ENCODE peak calls at places on chromosomes 5 and 9, in five cellular contexts. T is H9, Q is cardiac muscle cell, M is GM13977, F is right atrium auricular region. X is an unnamed sample.

GRCh38 chr9:110978516-110978915 is 59.8 kb downstream of the LPAR1 start:
- DNase-seq in F (no peak), Q (no peak), T (no peak), M (no peak), X (no peak)

GRCh38 chr9:34987160-34988040 is 2.1 kb upstream of the DNAJB5 start:
- DNase-seq in F (no peak), Q (no peak), T (no peak), M (no peak), X (no peak)

GRCh38 chr5:107361945-107362344 is 308.8 kb downstream of the EFNA5 start:
- DNase-seq in M (no peak), Q (no peak), F (peak), T (no peak), X (no peak)

GRCh38 chr9:19379283-19379682 is 753 bp downstream of the RPS6 start:
- DNase-seq in T (no peak), M (no peak), Q (peak), F (no peak), X (no peak)

GRCh38 chr9:124526174-124526573 is 19.0 kb upstream of the NR5A1 start:
- DNase-seq in T (no peak), Q (no peak), M (no peak), F (no peak), X (no peak)

GRCh38 chr9:137438591-137439157 is 2.5 kb downstream of the ENTPD8 start:
- DNase-seq in Q (no peak), T (no peak), M (no peak), F (no peak), X (no peak)

GRCh38 chr5:137888875-137889759 is at the start of gene PKD2L2:
- DNase-seq in M (peak), Q (peak), F (peak), T (peak), X (no peak)

GRCh38 chr9:79360387-79361347 is 211.1 kb upstream of the TLE4 start:
- DNase-seq in Q (no peak), M (no peak), F (no peak), T (peak), X (no peak)

GRCh38 chr9:135221576-135221950 is 134.1 kb downstream of the OLFM1 start:
- DNase-seq in T (no peak), M (no peak), Q (no peak), F (no peak), X (no peak)

GRCh38 chr5:127290019-127290945 is at the start of gene MEGF10:
- DNase-seq in M (peak), F (no peak), T (peak), Q (peak), X (peak)

GRCh38 chr5:154370119-154370518 is 75.7 kb upstream of the SAP30L start:
- DNase-seq in F (no peak), Q (no peak), M (no peak), T (no peak), X (no peak)

GRCh38 chr9:87685871-87686519 is 39.9 kb upstream of the CTSL start:
- DNase-seq in M (no peak), Q (no peak), F (peak), T (peak), X (peak)

GRCh38 chr9:618478-618877 is 223.0 kb upstream of the DMRT1 start:
- DNase-seq in M (no peak), Q (no peak), F (no peak), T (no peak), X (no peak)

GRCh38 chr9:93096131-93096802 is at the start of gene CARD19:
- DNase-seq in Q (no peak), F (peak), T (no peak), M (peak), X (no peak)

GRCh38 chr9:107712390-107712789 is 222.8 kb upstream of the KLF4 start:
- DNase-seq in F (no peak), Q (no peak), M (no peak), T (no peak), X (no peak)

GRCh38 chr9:38685535-38685934 is 34.4 kb downstream of the FAM240B start:
- DNase-seq in F (no peak), T (no peak), Q (no peak), M (no peak), X (no peak)

GRCh38 chr9:114110180-114110579 is 11.1 kb upstream of the KIF12 start:
- DNase-seq in M (no peak), Q (no peak), F (no peak), T (no peak), X (no peak)

GRCh38 chr9:75086443-75087278 is 1.3 kb downstream of the NMRK1 start:
- DNase-seq in T (no peak), Q (no peak), F (no peak), M (no peak), X (no peak)

GRCh38 chr9:13432914-13433313 is 153.4 kb upstream of the MPDZ start:
- DNase-seq in M (no peak), Q (no peak), F (no peak), T (no peak), X (no peak)

GRCh38 chr9:35499701-35500030 is 9.8 kb downstream of the RUSC2 start:
- DNase-seq in T (no peak), F (no peak), M (no peak), Q (no peak), X (no peak)

GRCh38 chr9:89468271-89468960 is 29.5 kb downstream of the SEMA4D start:
- DNase-seq in T (no peak), F (no peak), Q (no peak), M (no peak), X (no peak)

GRCh38 chr5:159097461-159098284 is 2.0 kb downstream of the EBF1 start:
- DNase-seq in Q (no peak), F (no peak), T (peak), M (peak), X (no peak)

GRCh38 chr5:135230326-135230925 is 168.6 kb downstream of the MACROH2A1 start:
- DNase-seq in M (no peak), Q (no peak), T (no peak), F (peak), X (no peak)

GRCh38 chr5:106875591-106876297 is 795.0 kb downstream of the EFNA5 start:
- DNase-seq in M (peak), F (no peak), T (peak), Q (peak), X (no peak)

DNA sequence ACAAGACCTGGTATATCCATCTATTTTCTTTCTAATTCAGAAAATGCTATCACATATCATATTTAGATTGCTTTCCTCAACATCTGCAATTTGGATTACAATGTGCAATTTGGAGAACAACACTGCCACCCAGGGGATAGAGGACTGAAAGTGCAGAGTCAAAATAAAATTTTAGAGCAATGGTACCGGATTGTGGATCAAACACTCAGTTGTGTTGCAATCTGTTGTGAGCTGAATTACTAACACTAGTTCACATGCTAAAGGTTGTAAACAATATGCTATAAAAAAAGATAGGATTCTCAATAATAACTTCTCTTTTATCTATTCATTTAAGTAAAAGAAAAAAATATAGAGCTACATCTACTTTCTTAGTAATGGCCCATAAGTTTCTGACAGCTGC is 11.9 kb upstream of the SRFBP1 start:
- DNase-seq in F (no peak), Q (peak), T (peak), M (peak), X (no peak)
- TF ChIP-seq CTCF in F (peak), Q (peak), T (peak), M (peak), X (peak)

GRCh38 chr5:23405316-23406068 is 101.9 kb upstream of the PRDM9 start:
- DNase-seq in F (no peak), Q (no peak), T (no peak), M (no peak), X (no peak)
- TF ChIP-seq CTCF in F (no peak), Q (no peak), T (no peak), M (no peak), X (peak)

DNA sequence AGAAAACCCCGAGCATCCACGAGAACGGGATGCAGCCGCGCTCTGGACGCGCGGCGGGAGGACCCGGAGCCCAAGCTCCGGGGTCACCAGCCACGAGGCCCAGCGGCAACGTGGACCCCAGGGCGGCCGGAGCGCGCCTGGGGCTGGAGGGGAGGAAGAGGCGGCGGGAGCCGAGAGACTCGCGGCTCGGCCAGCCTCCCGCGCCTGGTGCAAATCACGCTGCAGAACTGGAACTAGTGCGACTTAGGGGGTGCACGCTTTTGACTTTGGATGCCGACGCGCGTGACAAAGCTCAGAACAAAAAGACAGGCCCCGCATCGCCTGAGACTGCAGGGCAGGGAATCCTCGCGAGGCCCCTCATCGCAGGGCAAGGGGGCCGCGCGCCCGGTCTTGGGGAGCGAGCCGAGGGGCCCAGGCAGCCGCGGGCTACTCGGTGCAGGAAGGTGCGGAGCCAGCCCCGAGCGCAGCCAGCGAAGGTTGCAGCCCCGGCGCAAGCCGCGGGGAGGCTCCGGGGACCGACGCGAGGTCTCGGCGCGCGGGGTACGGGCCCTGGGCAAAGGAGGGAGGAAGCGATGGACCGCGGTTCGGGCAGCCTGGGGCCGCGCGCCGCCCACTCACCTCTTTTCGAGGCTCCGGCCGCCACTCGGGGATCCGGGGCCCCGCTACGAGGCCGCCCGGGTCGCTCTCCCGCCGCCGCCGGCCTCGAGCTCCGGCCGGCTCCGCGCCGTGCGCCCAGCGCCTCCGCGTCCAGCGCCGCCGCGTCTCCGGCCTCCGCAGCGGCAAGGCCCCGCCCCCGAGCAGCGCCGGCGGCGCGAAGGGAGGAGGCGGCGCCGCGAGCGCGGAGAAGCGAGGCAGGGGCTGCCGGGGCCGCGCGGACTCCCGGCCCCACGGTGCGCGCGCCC is at the start of gene GOLM1:
- DNase-seq in T (peak), F (no peak), M (peak), Q (peak), X (peak)
- TF ChIP-seq CTCF in T (peak), F (no peak), M (peak), Q (peak), X (peak)

GRCh38 chr9:136342191-136343120 is 15.1 kb downstream of the GPSM1 start:
- DNase-seq in T (peak), Q (peak), M (peak), F (peak), X (peak)
- TF ChIP-seq CTCF in T (no peak), Q (no peak), M (no peak), F (no peak), X (no peak)

GRCh38 chr5:139685886-139686285 is 37.7 kb downstream of the CXXC5 start:
- DNase-seq in M (no peak), T (no peak), Q (no peak), F (no peak), X (no peak)

GRCh38 chr5:139683295-139684271 is 35.4 kb downstream of the CXXC5 start:
- DNase-seq in T (no peak), Q (no peak), F (no peak), M (no peak), X (no peak)

GRCh38 chr5:139684350-139684880 is 36.3 kb downstream of the CXXC5 start:
- DNase-seq in M (no peak), F (no peak), Q (no peak), T (no peak), X (no peak)

GRCh38 chr5:139686356-139686918 is 38.3 kb downstream of the CXXC5 start:
- DNase-seq in T (no peak), M (no peak), F (no peak), Q (no peak), X (no peak)

GRCh38 chr5:139684881-139685749 is 37.0 kb downstream of the CXXC5 start:
- DNase-seq in F (no peak), M (no peak), T (peak), Q (no peak), X (no peak)
- TF ChIP-seq CTCF in F (no peak), M (no peak), T (peak), Q (no peak), X (peak)

X was measured in type B pancreatic cell.